ENCODE peak calls at places on chromosomes 4 and X, in seven cellular contexts. One of them, this sample, is unnamed.

GRCh38 chrX:85988353-85988752 is 59.0 kb downstream of the CHM start:
- DNase-seq in GM12878: no peak
- DNase-seq in H1: no peak
- DNase-seq in HepG2: no peak
- DNase-seq in K562: no peak
- DNase-seq in GM12892: no peak
- DNase-seq in SK-N-SH: no peak
- DNase-seq in this sample: no peak

GRCh38 chrX:44012484-44013096 is 39.4 kb upstream of the NDP start:
- DNase-seq in H1: no peak
- DNase-seq in GM12892: no peak
- DNase-seq in HepG2: no peak
- DNase-seq in K562: no peak
- DNase-seq in GM12878: no peak
- DNase-seq in SK-N-SH: no peak
- DNase-seq in this sample: no peak

GRCh38 chr4:150948710-150949109 is 66.4 kb downstream of the LRBA start:
- DNase-seq in SK-N-SH: no peak
- DNase-seq in GM12878: no peak
- DNase-seq in GM12892: no peak
- DNase-seq in HepG2: no peak
- DNase-seq in H1: no peak
- DNase-seq in K562: no peak
- DNase-seq in this sample: no peak

GRCh38 chr4:95432466-95432865 is 116.3 kb downstream of the UNC5C start:
- DNase-seq in HepG2: no peak
- DNase-seq in SK-N-SH: no peak
- DNase-seq in K562: no peak
- DNase-seq in H1: no peak
- DNase-seq in GM12892: no peak
- DNase-seq in GM12878: no peak
- DNase-seq in this sample: no peak

GRCh38 chr4:76083386-76083785 is 8.9 kb downstream of the ART3 start:
- DNase-seq in SK-N-SH: no peak
- DNase-seq in K562: no peak
- DNase-seq in H1: no peak
- DNase-seq in GM12892: no peak
- DNase-seq in GM12878: no peak
- DNase-seq in HepG2: no peak
- DNase-seq in this sample: no peak

GRCh38 chr4:16843831-16844508 is 54.5 kb downstream of the LDB2 start:
- DNase-seq in SK-N-SH: no peak
- DNase-seq in K562: no peak
- DNase-seq in GM12892: no peak
- DNase-seq in GM12878: no peak
- DNase-seq in H1: no peak
- DNase-seq in HepG2: peak; percentile 20
- DNase-seq in this sample: no peak

GRCh38 chr4:132383571-132384199 is 765.4 kb upstream of the PCDH10 start:
- DNase-seq in GM12892: no peak
- DNase-seq in SK-N-SH: no peak
- DNase-seq in H1: no peak
- DNase-seq in K562: no peak
- DNase-seq in HepG2: no peak
- DNase-seq in GM12878: no peak
- DNase-seq in this sample: no peak

GRCh38 chrX:154714925-154715324 is 36.0 kb downstream of the GAB3 start:
- DNase-seq in GM12892: no peak
- DNase-seq in SK-N-SH: peak; percentile 63
- DNase-seq in GM12878: no peak
- DNase-seq in HepG2: peak; percentile 12
- DNase-seq in K562: peak; percentile 57
- DNase-seq in H1: peak; percentile 53
- DNase-seq in this sample: no peak

GRCh38 chr4:27218013-27218412 is 357.4 kb downstream of the STIM2 start:
- DNase-seq in H1: no peak
- DNase-seq in GM12892: no peak
- DNase-seq in K562: no peak
- DNase-seq in HepG2: no peak
- DNase-seq in GM12878: no peak
- DNase-seq in SK-N-SH: no peak
- DNase-seq in this sample: no peak

GRCh38 chrX:43998374-43998773 is 25.2 kb upstream of the NDP start:
- DNase-seq in H1: no peak
- DNase-seq in GM12892: no peak
- DNase-seq in K562: no peak
- DNase-seq in SK-N-SH: no peak
- DNase-seq in HepG2: no peak
- DNase-seq in GM12878: no peak
- DNase-seq in this sample: no peak

GRCh38 chr4:7323872-7324650 is 110.7 kb downstream of the PSAPL1 start:
- DNase-seq in H1: no peak
- DNase-seq in HepG2: peak; percentile 7
- DNase-seq in GM12892: no peak
- DNase-seq in SK-N-SH: no peak
- DNase-seq in K562: peak; percentile 19
- DNase-seq in GM12878: no peak
- DNase-seq in this sample: no peak

GRCh38 chrX:3663576-3664290 is 49.7 kb downstream of the PRKX start:
- DNase-seq in HepG2: no peak
- DNase-seq in GM12878: no peak
- DNase-seq in SK-N-SH: no peak
- DNase-seq in H1: no peak
- DNase-seq in K562: no peak
- DNase-seq in GM12892: no peak
- DNase-seq in this sample: no peak

GRCh38 chr4:145281224-145281623 is 100.8 kb upstream of the OTUD4 start:
- DNase-seq in GM12878: no peak
- DNase-seq in H1: no peak
- DNase-seq in GM12892: no peak
- DNase-seq in K562: no peak
- DNase-seq in SK-N-SH: no peak
- DNase-seq in HepG2: no peak
- DNase-seq in this sample: no peak

GRCh38 chr4:121053601-121054143 is 18.7 kb downstream of the NDNF start:
- DNase-seq in SK-N-SH: no peak
- DNase-seq in GM12892: no peak
- DNase-seq in K562: no peak
- DNase-seq in H1: no peak
- DNase-seq in HepG2: no peak
- DNase-seq in GM12878: no peak
- DNase-seq in this sample: no peak
- TF ChIP-seq POLR2AphosphoS5 in SK-N-SH: no peak
- TF ChIP-seq POLR2AphosphoS5 in GM12892: no peak
- TF ChIP-seq POLR2AphosphoS5 in K562: no peak
- TF ChIP-seq POLR2AphosphoS5 in H1: no peak
- TF ChIP-seq POLR2AphosphoS5 in HepG2: no peak
- TF ChIP-seq POLR2AphosphoS5 in GM12878: no peak
- TF ChIP-seq POLR2AphosphoS5 in this sample: no peak

GRCh38 chr4:117096886-117097285 is 11.5 kb upstream of the TRAM1L1 start:
- DNase-seq in K562: no peak
- DNase-seq in GM12878: no peak
- DNase-seq in SK-N-SH: no peak
- DNase-seq in HepG2: no peak
- DNase-seq in GM12892: no peak
- DNase-seq in H1: no peak
- DNase-seq in this sample: no peak
- TF ChIP-seq TAF1 in K562: no peak
- TF ChIP-seq TAF1 in GM12878: no peak
- TF ChIP-seq TAF1 in SK-N-SH: no peak
- TF ChIP-seq TAF1 in HepG2: no peak
- TF ChIP-seq TAF1 in GM12892: no peak
- TF ChIP-seq TAF1 in H1: no peak
- TF ChIP-seq TAF1 in this sample: no peak

GRCh38 chr4:1010522-1011021 is 854 bp upstream of the FGFRL1 start:
- DNase-seq in K562: peak; percentile 27
- DNase-seq in H1: no peak
- DNase-seq in SK-N-SH: no peak
- DNase-seq in GM12892: no peak
- DNase-seq in GM12878: no peak
- DNase-seq in HepG2: no peak
- DNase-seq in this sample: no peak

GRCh38 chr4:1008840-1009646 is 2.4 kb upstream of the FGFRL1 start:
- DNase-seq in GM12892: no peak
- DNase-seq in GM12878: no peak
- DNase-seq in HepG2: no peak
- DNase-seq in H1: no peak
- DNase-seq in SK-N-SH: no peak
- DNase-seq in K562: no peak
- DNase-seq in this sample: no peak

GRCh38 chr4:1011022-1011694 is at the start of gene FGFRL1:
- DNase-seq in SK-N-SH: peak; percentile 79
- DNase-seq in GM12878: no peak
- DNase-seq in HepG2: peak; percentile 70
- DNase-seq in K562: peak; percentile 96
- DNase-seq in GM12892: peak; percentile 91
- DNase-seq in H1: peak; percentile 91
- DNase-seq in this sample: peak; percentile 90

GRCh38 chr4:1012031-1012739 is 759 bp downstream of the FGFRL1 start:
- DNase-seq in HepG2: peak; percentile 51
- DNase-seq in K562: peak; percentile 78
- DNase-seq in H1: no peak
- DNase-seq in SK-N-SH: peak; percentile 72
- DNase-seq in GM12878: no peak
- DNase-seq in GM12892: no peak
- DNase-seq in this sample: no peak

DNA sequence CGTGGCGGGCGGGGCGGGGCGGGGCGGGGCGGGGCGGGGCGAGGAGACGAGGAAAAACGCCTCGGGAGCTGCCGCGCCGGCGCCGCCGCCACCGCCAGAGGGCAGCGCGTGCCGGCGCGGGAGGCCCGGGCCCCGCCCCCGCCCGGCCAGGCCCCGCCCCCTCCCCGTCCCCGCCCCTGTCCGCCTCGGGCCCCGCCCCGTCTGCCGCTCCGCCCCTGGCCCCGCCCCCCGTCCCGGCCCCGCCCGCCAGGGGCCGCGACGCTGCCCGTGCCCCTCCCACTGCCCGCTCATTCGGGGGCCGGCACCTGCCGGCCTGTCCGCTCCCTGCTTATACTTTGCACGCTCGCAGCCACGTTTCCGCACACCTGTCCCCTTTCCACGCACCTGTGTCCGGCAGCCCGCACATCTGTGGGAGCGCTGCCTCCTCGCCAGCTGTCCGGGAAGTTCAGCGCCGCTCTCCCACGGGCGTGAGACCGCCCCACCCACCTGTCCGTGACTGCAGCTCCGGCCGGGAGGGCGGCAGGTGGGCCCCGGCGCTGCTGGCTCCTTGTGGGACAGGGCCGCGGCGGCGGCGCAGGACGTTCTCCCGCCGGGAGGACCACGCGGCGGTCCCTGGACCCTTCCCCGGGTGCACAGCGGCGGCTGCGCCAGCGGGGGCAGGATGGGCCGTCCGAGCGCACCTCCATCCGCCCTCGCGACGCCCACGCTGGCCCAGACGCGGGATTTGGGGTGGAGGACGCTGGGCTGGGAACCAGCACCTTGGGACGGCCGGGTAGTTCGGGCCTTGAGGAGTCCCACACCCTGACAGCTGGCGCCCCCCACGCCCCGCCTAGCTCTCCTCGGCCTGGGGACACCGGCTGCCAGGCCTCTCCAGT is 1.5 kb upstream of the FGFRL1 start:
- DNase-seq in GM12892: peak; percentile 69
- DNase-seq in HepG2: no peak
- DNase-seq in GM12878: no peak
- DNase-seq in H1: peak; percentile 84
- DNase-seq in SK-N-SH: peak; percentile 97
- DNase-seq in K562: peak; percentile 88
- DNase-seq in this sample: peak; percentile 78
- TF ChIP-seq POLR2AphosphoS5 in GM12892: no peak
- TF ChIP-seq POLR2AphosphoS5 in HepG2: no peak
- TF ChIP-seq POLR2AphosphoS5 in GM12878: no peak
- TF ChIP-seq POLR2AphosphoS5 in H1: no peak
- TF ChIP-seq POLR2AphosphoS5 in SK-N-SH: no peak
- TF ChIP-seq POLR2AphosphoS5 in K562: no peak
- TF ChIP-seq POLR2AphosphoS5 in this sample: no peak

GRCh38 chrX:153704021-153704526 is 16.3 kb downstream of the SLC6A8 start:
- DNase-seq in GM12878: no peak
- DNase-seq in K562: no peak
- DNase-seq in HepG2: no peak
- DNase-seq in GM12892: no peak
- DNase-seq in SK-N-SH: no peak
- DNase-seq in H1: no peak
- DNase-seq in this sample: no peak

GRCh38 chrX:153708415-153708814 is 15.8 kb downstream of the BCAP31 start:
- DNase-seq in SK-N-SH: peak; percentile 83
- DNase-seq in HepG2: peak; percentile 65
- DNase-seq in H1: peak; percentile 67
- DNase-seq in K562: peak; percentile 76
- DNase-seq in GM12878: no peak
- DNase-seq in GM12892: no peak
- DNase-seq in this sample: no peak

GRCh38 chrX:153707406-153707805 is 16.8 kb downstream of the BCAP31 start:
- DNase-seq in HepG2: no peak
- DNase-seq in GM12878: no peak
- DNase-seq in H1: no peak
- DNase-seq in K562: no peak
- DNase-seq in SK-N-SH: no peak
- DNase-seq in GM12892: no peak
- DNase-seq in this sample: no peak

GRCh38 chrX:153709726-153710674 is 14.2 kb downstream of the BCAP31 start:
- DNase-seq in H1: no peak
- DNase-seq in GM12892: no peak
- DNase-seq in K562: no peak
- DNase-seq in SK-N-SH: no peak
- DNase-seq in GM12878: no peak
- DNase-seq in HepG2: no peak
- DNase-seq in this sample: no peak

DNA sequence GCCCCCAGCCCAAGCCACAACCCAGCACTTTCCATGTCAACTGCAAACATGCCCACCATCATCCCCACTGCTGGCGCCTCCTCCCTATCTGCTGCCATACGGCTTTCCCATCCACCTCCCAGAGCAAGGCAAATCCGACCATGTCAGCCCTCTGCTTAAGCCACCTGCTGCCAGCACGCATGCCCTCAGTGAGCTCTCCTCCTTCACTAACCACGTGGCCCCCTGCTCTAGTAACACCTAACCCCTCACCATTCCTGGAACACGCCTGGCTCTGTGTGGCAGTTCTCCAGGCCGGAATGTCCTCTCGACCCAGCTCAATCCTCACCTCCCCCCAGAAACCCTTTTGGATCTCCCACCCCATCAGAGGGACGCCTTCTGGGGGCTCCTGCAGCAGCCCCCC is 17.4 kb downstream of the BCAP31 start:
- DNase-seq in SK-N-SH: no peak
- DNase-seq in K562: no peak
- DNase-seq in GM12878: no peak
- DNase-seq in HepG2: no peak
- DNase-seq in GM12892: no peak
- DNase-seq in H1: no peak
- DNase-seq in this sample: no peak
- TF ChIP-seq TAF1 in SK-N-SH: no peak
- TF ChIP-seq TAF1 in K562: no peak
- TF ChIP-seq TAF1 in GM12878: no peak
- TF ChIP-seq TAF1 in HepG2: no peak
- TF ChIP-seq TAF1 in GM12892: no peak
- TF ChIP-seq TAF1 in H1: no peak
- TF ChIP-seq TAF1 in this sample: no peak

This sample was measured in GM12891.